ENCODE peak calls at places on chromosome 11, in six cellular contexts. One of them, this sample, is unnamed.

GRCh38 chr11:128645968-128646367 is 47.9 kb upstream of the FLI1 start:
- DNase-seq in RKO: no peak
- DNase-seq in NCI-H1092: no peak
- DNase-seq in stimulated activated CD8-positive, alpha-beta memory T cell treated with anti-CD3 and anti-CD28 coated beads, Interleukin-2, amount 100 ng/mL, for 1 hour: no peak
- DNase-seq in NCI-H2081 treated with DMSO at 0.1 percent for 48 hours: no peak
- DNase-seq in fibroblast of pulmonary artery: no peak
- DNase-seq in this sample: no peak

GRCh38 chr11:44943118-44943517 is 7.6 kb downstream of the TP53I11 start:
- DNase-seq in RKO: no peak
- DNase-seq in NCI-H1092: peak
- DNase-seq in stimulated activated CD8-positive, alpha-beta memory T cell treated with anti-CD3 and anti-CD28 coated beads, Interleukin-2, amount 100 ng/mL, for 1 hour: no peak
- DNase-seq in NCI-H2081 treated with DMSO at 0.1 percent for 48 hours: no peak
- DNase-seq in fibroblast of pulmonary artery: no peak
- DNase-seq in this sample: peak

GRCh38 chr11:74592063-74592440 is 330 bp upstream of the POLD3 start:
- DNase-seq in RKO: no peak
- DNase-seq in NCI-H1092: no peak
- DNase-seq in stimulated activated CD8-positive, alpha-beta memory T cell treated with anti-CD3 and anti-CD28 coated beads, Interleukin-2, amount 100 ng/mL, for 1 hour: no peak
- DNase-seq in NCI-H2081 treated with DMSO at 0.1 percent for 48 hours: no peak
- DNase-seq in fibroblast of pulmonary artery: no peak
- DNase-seq in this sample: no peak

GRCh38 chr11:58965246-58965985 is 26.1 kb downstream of the GLYATL1 start:
- DNase-seq in RKO: no peak
- DNase-seq in NCI-H1092: no peak
- DNase-seq in stimulated activated CD8-positive, alpha-beta memory T cell treated with anti-CD3 and anti-CD28 coated beads, Interleukin-2, amount 100 ng/mL, for 1 hour: no peak
- DNase-seq in NCI-H2081 treated with DMSO at 0.1 percent for 48 hours: no peak
- DNase-seq in fibroblast of pulmonary artery: no peak
- DNase-seq in this sample: no peak

GRCh38 chr11:47061429-47062178 is 115.1 kb downstream of the ARFGAP2 start:
- DNase-seq in RKO: no peak
- DNase-seq in NCI-H1092: no peak
- DNase-seq in stimulated activated CD8-positive, alpha-beta memory T cell treated with anti-CD3 and anti-CD28 coated beads, Interleukin-2, amount 100 ng/mL, for 1 hour: no peak
- DNase-seq in NCI-H2081 treated with DMSO at 0.1 percent for 48 hours: no peak
- DNase-seq in fibroblast of pulmonary artery: no peak
- DNase-seq in this sample: no peak

GRCh38 chr11:22635689-22636088 is 10.1 kb upstream of the FANCF start:
- DNase-seq in RKO: no peak
- DNase-seq in NCI-H1092: no peak
- DNase-seq in stimulated activated CD8-positive, alpha-beta memory T cell treated with anti-CD3 and anti-CD28 coated beads, Interleukin-2, amount 100 ng/mL, for 1 hour: no peak
- DNase-seq in NCI-H2081 treated with DMSO at 0.1 percent for 48 hours: no peak
- DNase-seq in fibroblast of pulmonary artery: no peak
- DNase-seq in this sample: no peak

GRCh38 chr11:105609341-105609781 is 512 bp upstream of the GRIA4 start:
- DNase-seq in RKO: peak
- DNase-seq in NCI-H1092: no peak
- DNase-seq in stimulated activated CD8-positive, alpha-beta memory T cell treated with anti-CD3 and anti-CD28 coated beads, Interleukin-2, amount 100 ng/mL, for 1 hour: no peak
- DNase-seq in NCI-H2081 treated with DMSO at 0.1 percent for 48 hours: no peak
- DNase-seq in fibroblast of pulmonary artery: peak
- DNase-seq in this sample: no peak

GRCh38 chr11:79081441-79082124 is 359.2 kb downstream of the TENM4 start:
- DNase-seq in RKO: no peak
- DNase-seq in NCI-H1092: no peak
- DNase-seq in stimulated activated CD8-positive, alpha-beta memory T cell treated with anti-CD3 and anti-CD28 coated beads, Interleukin-2, amount 100 ng/mL, for 1 hour: no peak
- DNase-seq in NCI-H2081 treated with DMSO at 0.1 percent for 48 hours: no peak
- DNase-seq in fibroblast of pulmonary artery: peak
- DNase-seq in this sample: peak

GRCh38 chr11:73200256-73200655 is 17.8 kb upstream of the P2RY2 start:
- DNase-seq in RKO: no peak
- DNase-seq in NCI-H1092: no peak
- DNase-seq in stimulated activated CD8-positive, alpha-beta memory T cell treated with anti-CD3 and anti-CD28 coated beads, Interleukin-2, amount 100 ng/mL, for 1 hour: no peak
- DNase-seq in NCI-H2081 treated with DMSO at 0.1 percent for 48 hours: no peak
- DNase-seq in fibroblast of pulmonary artery: no peak
- DNase-seq in this sample: no peak

GRCh38 chr11:82899191-82899820 is 924 bp downstream of the PRCP start:
- DNase-seq in RKO: peak
- DNase-seq in NCI-H1092: no peak
- DNase-seq in stimulated activated CD8-positive, alpha-beta memory T cell treated with anti-CD3 and anti-CD28 coated beads, Interleukin-2, amount 100 ng/mL, for 1 hour: no peak
- DNase-seq in NCI-H2081 treated with DMSO at 0.1 percent for 48 hours: no peak
- DNase-seq in fibroblast of pulmonary artery: no peak
- DNase-seq in this sample: no peak

GRCh38 chr11:106105986-106106385 is 28.5 kb downstream of the AASDHPPT start:
- DNase-seq in RKO: no peak
- DNase-seq in NCI-H1092: no peak
- DNase-seq in stimulated activated CD8-positive, alpha-beta memory T cell treated with anti-CD3 and anti-CD28 coated beads, Interleukin-2, amount 100 ng/mL, for 1 hour: no peak
- DNase-seq in NCI-H2081 treated with DMSO at 0.1 percent for 48 hours: no peak
- DNase-seq in fibroblast of pulmonary artery: no peak
- DNase-seq in this sample: no peak

GRCh38 chr11:1204381-1205101 is 18.3 kb upstream of the MUC5B start:
- DNase-seq in RKO: no peak
- DNase-seq in NCI-H1092: no peak
- DNase-seq in stimulated activated CD8-positive, alpha-beta memory T cell treated with anti-CD3 and anti-CD28 coated beads, Interleukin-2, amount 100 ng/mL, for 1 hour: no peak
- DNase-seq in NCI-H2081 treated with DMSO at 0.1 percent for 48 hours: no peak
- DNase-seq in fibroblast of pulmonary artery: no peak
- DNase-seq in this sample: no peak

GRCh38 chr11:70933986-70934583 is 318.3 kb downstream of the SHANK2 start:
- DNase-seq in RKO: no peak
- DNase-seq in NCI-H1092: no peak
- DNase-seq in stimulated activated CD8-positive, alpha-beta memory T cell treated with anti-CD3 and anti-CD28 coated beads, Interleukin-2, amount 100 ng/mL, for 1 hour: no peak
- DNase-seq in NCI-H2081 treated with DMSO at 0.1 percent for 48 hours: no peak
- DNase-seq in fibroblast of pulmonary artery: no peak
- DNase-seq in this sample: no peak

GRCh38 chr11:61949169-61950034 is 749 bp upstream of the BEST1 start:
- DNase-seq in RKO: peak
- DNase-seq in NCI-H1092: peak
- DNase-seq in stimulated activated CD8-positive, alpha-beta memory T cell treated with anti-CD3 and anti-CD28 coated beads, Interleukin-2, amount 100 ng/mL, for 1 hour: no peak
- DNase-seq in NCI-H2081 treated with DMSO at 0.1 percent for 48 hours: no peak
- DNase-seq in fibroblast of pulmonary artery: peak
- DNase-seq in this sample: peak

GRCh38 chr11:85759915-85760314 is 51.0 kb downstream of the SYTL2 start:
- DNase-seq in RKO: no peak
- DNase-seq in NCI-H1092: no peak
- DNase-seq in stimulated activated CD8-positive, alpha-beta memory T cell treated with anti-CD3 and anti-CD28 coated beads, Interleukin-2, amount 100 ng/mL, for 1 hour: no peak
- DNase-seq in NCI-H2081 treated with DMSO at 0.1 percent for 48 hours: no peak
- DNase-seq in fibroblast of pulmonary artery: peak
- DNase-seq in this sample: no peak

GRCh38 chr11:76918941-76919386 is 58.2 kb downstream of the ACER3 start:
- DNase-seq in RKO: peak
- DNase-seq in NCI-H1092: peak
- DNase-seq in stimulated activated CD8-positive, alpha-beta memory T cell treated with anti-CD3 and anti-CD28 coated beads, Interleukin-2, amount 100 ng/mL, for 1 hour: no peak
- DNase-seq in NCI-H2081 treated with DMSO at 0.1 percent for 48 hours: peak
- DNase-seq in fibroblast of pulmonary artery: peak
- DNase-seq in this sample: no peak

GRCh38 chr11:33480636-33481035 is 220.0 kb downstream of the C11orf91 start:
- DNase-seq in RKO: no peak
- DNase-seq in NCI-H1092: no peak
- DNase-seq in stimulated activated CD8-positive, alpha-beta memory T cell treated with anti-CD3 and anti-CD28 coated beads, Interleukin-2, amount 100 ng/mL, for 1 hour: no peak
- DNase-seq in NCI-H2081 treated with DMSO at 0.1 percent for 48 hours: no peak
- DNase-seq in fibroblast of pulmonary artery: no peak
- DNase-seq in this sample: no peak

GRCh38 chr11:129998107-129998506 is 4.5 kb downstream of the PRDM10 start:
- DNase-seq in RKO: no peak
- DNase-seq in NCI-H1092: no peak
- DNase-seq in stimulated activated CD8-positive, alpha-beta memory T cell treated with anti-CD3 and anti-CD28 coated beads, Interleukin-2, amount 100 ng/mL, for 1 hour: no peak
- DNase-seq in NCI-H2081 treated with DMSO at 0.1 percent for 48 hours: no peak
- DNase-seq in fibroblast of pulmonary artery: no peak
- DNase-seq in this sample: no peak

GRCh38 chr11:131773626-131774025 is 403.2 kb downstream of the NTM start:
- DNase-seq in RKO: no peak
- DNase-seq in NCI-H1092: no peak
- DNase-seq in stimulated activated CD8-positive, alpha-beta memory T cell treated with anti-CD3 and anti-CD28 coated beads, Interleukin-2, amount 100 ng/mL, for 1 hour: no peak
- DNase-seq in NCI-H2081 treated with DMSO at 0.1 percent for 48 hours: no peak
- DNase-seq in fibroblast of pulmonary artery: no peak
- DNase-seq in this sample: no peak

GRCh38 chr11:119980431-119980830 is 157.5 kb downstream of the TRIM29 start:
- DNase-seq in RKO: no peak
- DNase-seq in NCI-H1092: no peak
- DNase-seq in stimulated activated CD8-positive, alpha-beta memory T cell treated with anti-CD3 and anti-CD28 coated beads, Interleukin-2, amount 100 ng/mL, for 1 hour: no peak
- DNase-seq in NCI-H2081 treated with DMSO at 0.1 percent for 48 hours: no peak
- DNase-seq in fibroblast of pulmonary artery: no peak
- DNase-seq in this sample: no peak

GRCh38 chr11:94245121-94245520 is 59.3 kb upstream of the IZUMO1R start:
- DNase-seq in RKO: peak
- DNase-seq in NCI-H1092: no peak
- DNase-seq in stimulated activated CD8-positive, alpha-beta memory T cell treated with anti-CD3 and anti-CD28 coated beads, Interleukin-2, amount 100 ng/mL, for 1 hour: no peak
- DNase-seq in NCI-H2081 treated with DMSO at 0.1 percent for 48 hours: no peak
- DNase-seq in fibroblast of pulmonary artery: no peak
- DNase-seq in this sample: no peak

GRCh38 chr11:15938983-15939382 is 417.4 kb downstream of the SOX6 start:
- DNase-seq in RKO: no peak
- DNase-seq in NCI-H1092: no peak
- DNase-seq in stimulated activated CD8-positive, alpha-beta memory T cell treated with anti-CD3 and anti-CD28 coated beads, Interleukin-2, amount 100 ng/mL, for 1 hour: no peak
- DNase-seq in NCI-H2081 treated with DMSO at 0.1 percent for 48 hours: no peak
- DNase-seq in fibroblast of pulmonary artery: no peak
- DNase-seq in this sample: no peak

GRCh38 chr11:17412488-17413180 is 24.2 kb upstream of the KCNJ11 start:
- DNase-seq in RKO: no peak
- DNase-seq in NCI-H1092: peak
- DNase-seq in stimulated activated CD8-positive, alpha-beta memory T cell treated with anti-CD3 and anti-CD28 coated beads, Interleukin-2, amount 100 ng/mL, for 1 hour: no peak
- DNase-seq in NCI-H2081 treated with DMSO at 0.1 percent for 48 hours: no peak
- DNase-seq in fibroblast of pulmonary artery: no peak
- DNase-seq in this sample: no peak

GRCh38 chr11:75400110-75400865 is 970 bp downstream of the RPS3 start:
- DNase-seq in RKO: peak
- DNase-seq in NCI-H1092: no peak
- DNase-seq in stimulated activated CD8-positive, alpha-beta memory T cell treated with anti-CD3 and anti-CD28 coated beads, Interleukin-2, amount 100 ng/mL, for 1 hour: no peak
- DNase-seq in NCI-H2081 treated with DMSO at 0.1 percent for 48 hours: no peak
- DNase-seq in fibroblast of pulmonary artery: no peak
- DNase-seq in this sample: no peak

This sample was measured in anterior cingulate cortex.